ENCODE peak calls at places on chromosomes 13 and 19, in ten cellular contexts. V, U, B, Q, D, J, W, E, L and N are unnamed samples.

GRCh38 chr19:35497406-35497805 is 7.1 kb upstream of the KRTDAP start:
- DNase-seq in E (no peak), V (no peak), U (no peak), B (no peak), Q (no peak), J (no peak), D (no peak), W (no peak), L (no peak), N (no peak)

GRCh38 chr13:94607939-94608338 is 6.3 kb downstream of the GPR180 start:
- DNase-seq in E (no peak), U (no peak), Q (no peak), W (no peak), J (no peak), V (no peak), L (no peak), B (no peak), D (no peak), N (no peak)

GRCh38 chr13:39554371-39554770 is 48.6 kb downstream of the LHFPL6 start:
- DNase-seq in D (no peak), E (no peak), Q (no peak), W (no peak), U (no peak), J (no peak), L (no peak), B (no peak), V (no peak), N (no peak)

GRCh38 chr19:32346901-32347300 is 1.5 kb downstream of the ZNF507 start:
- DNase-seq in Q (no peak), L (no peak), E (no peak), D (no peak), B (no peak), U (no peak), W (no peak), V (no peak), J (no peak), N (no peak)

GRCh38 chr19:3784607-3785463 is 1.3 kb downstream of the MATK start:
- DNase-seq in W (peak; percentile 7), U (peak; percentile 31), J (peak; percentile 53), V (no peak), D (no peak), B (peak; percentile 22), Q (no peak), L (no peak), E (peak; percentile 40), N (no peak)

GRCh38 chr19:11281336-11282049 is 14.5 kb upstream of the TSPAN16 start:
- DNase-seq in D (no peak), L (no peak), J (no peak), Q (no peak), V (no peak), E (no peak), U (no peak), B (peak; percentile 68), W (no peak), N (no peak)

GRCh38 chr13:113082198-113083021 is 23.2 kb upstream of the F7 start:
- DNase-seq in Q (no peak), B (no peak), J (no peak), W (no peak), D (no peak), U (no peak), E (no peak), L (no peak), V (no peak), N (no peak)

GRCh38 chr19:4641132-4641531 is 1.8 kb downstream of the TNFAIP8L1 start:
- DNase-seq in J (no peak), L (no peak), W (no peak), D (no peak), B (peak; percentile 74), V (no peak), E (no peak), U (no peak), Q (no peak), N (no peak)

GRCh38 chr19:14149509-14149994 is 13.2 kb upstream of the ASF1B start:
- DNase-seq in V (peak; percentile 49), J (no peak), B (peak; percentile 22), U (no peak), W (no peak), D (no peak), L (peak; percentile 40), Q (peak; percentile 11), E (no peak), N (no peak)

GRCh38 chr19:41939861-41940442 is 11.7 kb upstream of the ERFL start:
- DNase-seq in J (no peak), L (peak; percentile 66), E (no peak), V (peak; percentile 59), D (no peak), B (no peak), U (peak; percentile 79), W (no peak), Q (no peak), N (peak; percentile 88)

GRCh38 chr19:6761053-6761676 is 6.1 kb downstream of the SH2D3A start:
- DNase-seq in J (peak; percentile 46), Q (no peak), U (no peak), V (peak; percentile 35), D (peak; percentile 55), L (peak; percentile 22), E (no peak), W (no peak), B (no peak), N (peak; percentile 25)

GRCh38 chr19:35608250-35608649 is 4.3 kb upstream of the HAUS5 start:
- DNase-seq in V (no peak), Q (no peak), D (no peak), L (no peak), J (peak; percentile 23), W (no peak), B (no peak), E (no peak), U (no peak), N (no peak)

GRCh38 chr19:47275866-47276461 is 1.3 kb downstream of the INAFM1 start:
- DNase-seq in J (no peak), L (no peak), V (no peak), D (no peak), U (no peak), Q (no peak), B (no peak), E (no peak), W (peak; percentile 33), N (no peak)

GRCh38 chr13:26973946-26974345 is 197.7 kb downstream of the USP12 start:
- DNase-seq in D (no peak), W (no peak), V (no peak), L (no peak), U (no peak), B (no peak), J (no peak), Q (no peak), E (no peak), N (no peak)